ENCODE peak calls at places on chromosomes 16 and 17, in ten cellular contexts. R is transverse colon, B is heart right ventricle, E is OCI-LY7, T is A549, N is Panc1, O is prostate gland, W is iPS DF 6.9, P is PC-3, G is right cardiac atrium. I is an unnamed sample. For H3K4me1, the result is how much of the 10 kb centered on the place peaks cover.

GRCh38 chr17:41772586-41773189 is 13.8 kb downstream of the JUP start:
- DNase-seq in W (no peak), B (no peak), P (no peak), G (no peak), E (no peak), O (no peak), N (no peak), T (no peak), R (peak), I (no peak)

GRCh38 chr17:70105641-70106040 is 30.6 kb downstream of the KCNJ16 start:
- DNase-seq in P (no peak), E (no peak), W (no peak), N (no peak), T (no peak), O (no peak), G (no peak), R (no peak), B (no peak), I (no peak)

GRCh38 chr16:10405386-10405939 is 19.6 kb downstream of the ATF7IP2 start:
- DNase-seq in T (no peak), E (no peak), O (no peak), W (no peak), P (no peak), G (no peak), B (peak), N (no peak), R (no peak), I (peak)

GRCh38 chr17:38324141-38324540 is 19.6 kb downstream of the GPR179 start:
- DNase-seq in O (no peak), G (no peak), W (no peak), R (no peak), N (no peak), E (no peak), P (no peak), B (no peak), T (no peak), I (no peak)

GRCh38 chr17:17108681-17109049 is 66.4 kb downstream of the MPRIP start:
- DNase-seq in E (no peak), G (peak), P (no peak), T (peak), R (peak), W (no peak), B (no peak), O (peak), N (no peak), I (no peak)

GRCh38 chr17:73719588-73720071 is 75.4 kb upstream of the SDK2 start:
- DNase-seq in E (no peak), N (no peak), W (no peak), B (peak), G (peak), P (no peak), O (no peak), T (no peak), R (peak), I (no peak)

GRCh38 chr17:81962499-81963441 is 1.8 kb upstream of the NOTUM start:
- DNase-seq in P (no peak), O (no peak), B (no peak), R (no peak), G (no peak), W (no peak), E (no peak), T (no peak), N (no peak), I (no peak)

GRCh38 chr17:2904135-2904534 is 107.9 kb downstream of the RAP1GAP2 start:
- DNase-seq in W (no peak), N (no peak), T (no peak), B (peak), R (peak), P (no peak), G (peak), O (no peak), E (no peak), I (peak)

GRCh38 chr17:83012873-83013778 is 66.3 kb upstream of the METRNL start:
- DNase-seq in T (no peak), N (no peak), B (no peak), P (no peak), R (no peak), E (no peak), G (peak), W (no peak), O (no peak), I (no peak)

GRCh38 chr17:45777388-45777787 is 6.7 kb upstream of the CRHR1 start:
- DNase-seq in W (no peak), P (no peak), T (no peak), B (no peak), N (no peak), E (no peak), O (no peak), G (no peak), R (no peak), I (no peak)

GRCh38 chr17:75773121-75773807 is 8.3 kb upstream of the GALK1 start:
- DNase-seq in G (no peak), W (no peak), B (no peak), R (peak), N (no peak), O (no peak), E (no peak), P (no peak), T (no peak), I (peak)

GRCh38 chr17:19513897-19514488 is 19.7 kb upstream of the SLC47A1 start:
- DNase-seq in N (peak), B (peak), O (peak), T (peak), W (no peak), G (peak), R (peak), E (peak), P (peak), I (peak)

GRCh38 chr16:28623172-28623711 is 13.4 kb upstream of the SULT1A1 start:
- DNase-seq in E (peak), B (no peak), P (peak), W (no peak), G (peak), R (peak), T (peak), O (no peak), N (no peak), I (no peak)

GRCh38 chr16:14356064-14356463 is 274.0 kb downstream of the PARN start:
- DNase-seq in B (peak), N (no peak), P (no peak), E (no peak), G (no peak), T (no peak), R (no peak), O (no peak), W (no peak), I (no peak)

GRCh38 chr17:37358098-37358829 is 17.5 kb upstream of the C17orf78 start:
- DNase-seq in G (peak), E (peak), N (no peak), P (peak), W (peak), T (peak), R (peak), O (peak), B (peak), I (peak)

GRCh38 chr17:45992175-45992574 is 6.9 kb upstream of the STH start:
- DNase-seq in O (no peak), W (no peak), R (no peak), T (no peak), N (no peak), B (no peak), G (no peak), E (no peak), P (no peak), I (no peak)

GRCh38 chr17:47279062-47279801 is 25.6 kb downstream of the ITGB3 start:
- DNase-seq in T (peak), B (peak), G (peak), N (no peak), E (peak), O (no peak), W (no peak), P (peak), R (peak), I (peak)

GRCh38 chr16:57382535-57383275 is 10.4 kb downstream of the CX3CL1 start:
- DNase-seq in O (no peak), B (no peak), R (no peak), N (no peak), E (no peak), W (no peak), P (no peak), G (no peak), T (no peak), I (no peak)

GRCh38 chr17:13024526-13025263 is 6.9 kb upstream of the ELAC2 start:
- DNase-seq in P (peak), B (peak), E (peak), T (peak), G (peak), O (peak), N (peak), R (peak), W (no peak), I (peak)

GRCh38 chr16:62256406-62256805 is 220.2 kb upstream of the CDH8 start:
- DNase-seq in B (no peak), N (no peak), G (no peak), W (no peak), E (no peak), P (no peak), T (peak), R (no peak), O (no peak), I (peak)

GRCh38 chr17:81635973-81636504 is 873 bp downstream of the NPLOC4 start:
- DNase-seq in O (no peak), P (peak), B (no peak), R (no peak), N (no peak), T (no peak), G (peak), W (no peak), E (peak), I (no peak)

GRCh38 chr17:44203731-44204452 is 4.2 kb upstream of the ATXN7L3 start:
- DNase-seq in W (no peak), O (no peak), T (peak), B (no peak), N (no peak), R (peak), G (no peak), P (peak), E (peak), I (peak)

GRCh38 chr16:14193316-14193871 is 122.3 kb downstream of the MRTFB start:
- DNase-seq in P (no peak), G (no peak), R (peak), O (no peak), N (no peak), W (no peak), E (peak), T (no peak), B (no peak), I (no peak)

GRCh38 chr17:924711-925480 is 54.7 kb downstream of the NXN start:
- DNase-seq in G (no peak), B (no peak), E (no peak), W (no peak), R (no peak), T (no peak), P (peak), O (peak), N (no peak), I (peak)

GRCh38 chr17:1072551-1072961 is 75.6 kb downstream of the TIMM22 start:
- DNase-seq in T (no peak), N (no peak), E (no peak), O (no peak), G (peak), B (no peak), W (no peak), R (no peak), P (no peak), I (no peak)

GRCh38 chr16:11470676-11471415 is 115.9 kb downstream of the LITAF start:
- DNase-seq in R (no peak), G (no peak), N (no peak), O (no peak), E (no peak), P (no peak), T (no peak), W (no peak), B (no peak), I (no peak)

GRCh38 chr17:27760069-27760885 is 40.1 kb downstream of the NOS2 start:
- DNase-seq in G (peak), N (no peak), O (peak), R (peak), W (no peak), T (peak), E (peak), P (peak), B (peak), I (peak)

GRCh38 chr17:39174907-39175694 is 9.1 kb upstream of the ARL5C start:
- DNase-seq in O (peak), W (no peak), T (peak), P (peak), N (no peak), R (peak), B (peak), E (peak), G (peak), I (peak)

GRCh38 chr16:89031715-89032659 is 55.0 kb upstream of the CBFA2T3 start:
- DNase-seq in N (no peak), E (peak), P (no peak), T (no peak), G (peak), B (peak), W (no peak), O (no peak), R (peak), I (no peak)

GRCh38 chr17:10633738-10634379 is 23.2 kb downstream of the MYH3 start:
- DNase-seq in W (no peak), B (no peak), P (no peak), R (no peak), T (no peak), O (no peak), N (no peak), E (peak), G (no peak), I (no peak)
- H3K27ac ChIP-seq in W (no peak), B (no peak), P (no peak), R (no peak), T (no peak), O (no peak), N (no peak), E (peak), G (no peak), I (no peak)

GRCh38 chr17:63557416-63557815 is 7.1 kb downstream of the DCAF7 start:
- DNase-seq in T (no peak), R (no peak), P (no peak), G (no peak), N (no peak), O (no peak), B (no peak), W (no peak), E (no peak), I (no peak)
- H3K4me1 ChIP-seq in T (under half), R (under half), P (under half), G (under half), N (under half), O (under half), B (under half), W (under half), E (under half), I (under half)

DNA sequence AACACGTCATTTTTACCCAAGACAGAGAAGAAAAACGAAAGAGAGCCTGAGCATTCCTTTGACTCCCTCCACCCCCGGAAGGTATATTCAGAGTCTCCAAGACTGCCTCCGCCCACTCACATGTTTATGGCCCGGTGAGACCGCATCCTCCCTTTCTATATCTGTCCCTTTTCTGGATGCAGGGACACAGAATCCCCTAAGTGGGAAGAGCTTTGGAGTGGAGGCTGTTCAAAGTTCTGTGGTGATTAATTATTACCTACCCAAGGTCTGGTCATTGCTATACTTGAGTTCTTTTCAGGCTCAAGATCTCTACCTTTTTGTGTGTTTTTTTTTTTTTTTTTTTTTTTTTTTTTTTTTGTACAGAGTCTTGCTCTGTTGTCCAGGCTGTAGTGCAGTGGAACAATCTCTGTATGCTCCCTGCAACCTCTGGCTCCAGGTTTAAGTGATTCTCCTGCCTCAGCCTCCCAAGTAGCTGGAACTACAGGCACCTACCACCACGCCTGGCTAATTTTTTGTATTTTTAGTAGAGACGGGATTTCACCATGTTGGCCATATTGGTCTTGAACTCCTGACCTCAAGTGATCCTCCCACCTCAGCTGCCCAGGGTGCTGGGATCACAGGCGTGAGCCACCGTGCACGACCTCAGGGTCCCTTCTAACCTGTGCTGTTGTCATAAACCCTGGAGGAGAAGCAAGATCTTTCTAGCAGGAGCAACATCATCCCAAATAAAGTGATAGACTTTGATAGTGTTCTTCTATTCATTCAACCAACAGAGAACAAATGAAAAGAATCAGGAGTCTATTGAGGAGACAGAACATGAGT is 407.1 kb downstream of the WWOX start:
- DNase-seq in B (no peak), P (no peak), E (no peak), W (no peak), T (no peak), R (no peak), O (no peak), G (no peak), N (no peak), I (no peak)
- H3K27ac ChIP-seq in B (peak), P (no peak), E (no peak), W (no peak), T (no peak), R (peak), O (no peak), G (no peak), N (no peak), I (no peak)

DNA sequence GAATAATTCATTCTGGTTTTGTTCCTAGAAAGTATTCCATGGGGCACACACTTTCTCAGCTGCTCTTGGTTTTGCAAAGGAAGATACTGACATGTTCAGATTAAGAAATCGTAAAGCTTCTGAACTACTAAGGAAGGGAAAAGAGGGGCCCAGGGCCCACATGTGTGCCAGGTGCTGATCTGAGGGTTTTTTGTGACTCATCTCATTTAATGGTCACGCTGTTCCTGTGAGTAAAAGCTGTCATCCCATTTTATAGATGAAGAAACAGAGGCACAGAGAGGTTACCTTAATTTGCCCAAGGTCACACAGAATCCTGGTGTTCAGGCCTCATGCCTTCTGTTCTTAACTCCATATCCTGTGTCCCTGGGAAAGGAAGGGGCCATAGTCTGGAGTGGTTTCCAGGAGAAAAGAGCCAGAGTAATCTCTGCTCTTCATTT is 113.2 kb downstream of the MSI2 start:
- DNase-seq in P (peak), T (no peak), E (no peak), B (no peak), R (no peak), N (no peak), W (no peak), G (no peak), O (no peak), I (no peak)
- H3K4me1 ChIP-seq in P (half or more), T (half or more), E (half or more), B (under half), R (under half), N (under half), W (under half), G (under half), O (under half), I (under half)

GRCh38 chr17:58004060-58004459 is 3.0 kb downstream of the SRSF1 start:
- DNase-seq in O (no peak), N (no peak), P (no peak), E (no peak), R (no peak), G (no peak), T (no peak), B (no peak), W (no peak), I (no peak)

GRCh38 chr17:58002558-58002957 is 4.5 kb downstream of the SRSF1 start:
- DNase-seq in G (no peak), B (no peak), P (no peak), E (no peak), W (no peak), R (no peak), O (no peak), T (no peak), N (no peak), I (no peak)

GRCh38 chr17:58001461-58002124 is 5.5 kb downstream of the SRSF1 start:
- DNase-seq in W (no peak), N (no peak), T (no peak), G (no peak), B (no peak), E (no peak), O (no peak), P (no peak), R (no peak), I (no peak)

GRCh38 chr17:58002154-58002553 is 4.9 kb downstream of the SRSF1 start:
- DNase-seq in B (no peak), T (no peak), G (no peak), E (no peak), P (no peak), O (no peak), N (no peak), W (no peak), R (no peak), I (no peak)

DNA sequence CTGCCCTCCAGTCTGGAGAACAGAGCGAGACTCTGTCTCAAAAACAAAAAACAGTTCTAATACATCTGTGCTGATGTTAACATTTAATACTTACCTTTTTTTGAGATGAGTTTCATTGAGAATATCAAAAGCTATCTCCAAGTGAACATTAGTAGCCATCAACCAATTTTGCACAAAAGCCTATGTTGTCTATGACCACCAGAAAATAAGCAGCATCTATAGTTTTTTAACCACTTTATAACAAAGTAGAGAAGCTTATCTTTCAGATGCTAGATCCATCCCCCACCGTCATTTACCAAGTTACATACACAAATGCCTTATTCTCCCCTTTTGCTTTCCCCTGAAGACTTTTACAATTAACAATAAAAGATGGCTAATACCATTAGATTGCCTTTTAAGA is 4.1 kb downstream of the SRSF1 start:
- DNase-seq in W (no peak), G (no peak), N (no peak), P (no peak), T (no peak), B (no peak), R (no peak), E (no peak), O (no peak), I (no peak)
- H3K27ac ChIP-seq in W (no peak), G (no peak), N (no peak), P (no peak), T (no peak), B (no peak), R (no peak), E (no peak), O (no peak), I (no peak)

DNA sequence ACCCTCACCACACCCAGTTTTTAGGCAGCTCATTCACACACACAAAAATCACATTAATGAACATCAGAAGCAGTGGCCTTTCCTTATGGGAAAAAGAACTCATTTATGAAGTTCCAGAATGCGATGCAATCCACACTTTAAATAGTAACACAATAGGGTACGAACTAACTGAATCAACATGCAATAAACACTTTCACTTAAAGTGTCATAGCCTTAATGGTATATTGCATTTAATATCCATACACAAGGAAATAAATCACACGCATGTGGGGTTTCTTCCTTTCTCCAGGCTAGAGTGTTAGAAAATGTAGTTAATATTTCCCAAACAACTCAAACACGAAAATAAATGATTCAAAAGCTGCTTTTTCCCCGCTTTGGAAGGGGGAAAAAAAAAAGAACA is 19.7 kb downstream of the ADCY9 start:
- DNase-seq in O (no peak), E (no peak), P (no peak), B (no peak), W (no peak), N (no peak), R (no peak), T (no peak), G (no peak), I (no peak)
- H3K4me1 ChIP-seq in O (under half), E (under half), P (under half), B (under half), W (under half), N (half or more), R (under half), T (half or more), G (under half), I (under half)

DNA sequence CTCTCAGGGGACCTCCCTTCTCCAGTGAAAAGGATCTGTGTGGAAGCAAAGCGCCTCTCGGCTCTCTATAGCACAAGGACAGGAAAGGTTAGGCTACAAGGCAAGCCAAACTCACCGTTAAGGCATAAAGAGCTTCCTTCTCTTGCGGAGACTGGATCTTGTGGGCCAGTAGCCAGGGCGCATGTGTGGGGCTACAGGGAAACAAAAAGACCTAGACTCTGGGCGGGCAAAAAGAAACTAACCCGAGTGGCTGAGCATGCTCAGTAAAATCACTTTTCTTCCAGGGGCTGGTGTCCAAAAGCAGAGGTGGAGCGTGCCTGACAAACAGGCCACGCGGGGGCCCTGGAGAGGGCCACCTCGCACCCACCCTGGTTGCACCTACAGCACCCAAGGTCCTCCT is 16.1 kb downstream of the GGA2 start:
- DNase-seq in R (no peak), E (no peak), T (no peak), G (no peak), B (no peak), N (no peak), O (peak), P (no peak), W (no peak), I (no peak)
- H3K27ac ChIP-seq in R (no peak), E (no peak), T (no peak), G (no peak), B (no peak), N (no peak), O (peak), P (no peak), W (no peak), I (no peak)